ENCODE peak calls at places on chromosomes 13 and 19, in seven cellular contexts. One of them, this sample, is unnamed. For H3K27me3 and H3K9me3, the result is how much of the 10 kb centered on the place peaks cover.

GRCh38 chr13:33016414-33017409 is at the start of gene KL:
- DNase-seq in fibroblast of lung: peak
- DNase-seq in A673: peak
- DNase-seq in lower lobe of right lung: peak
- DNase-seq in Panc1: no peak
- DNase-seq in endothelial cell of umbilical vein: no peak
- DNase-seq in SK-N-SH: peak
- DNase-seq in this sample: peak

GRCh38 chr13:112699318-112699918 is 9.6 kb downstream of the ATP11A start:
- DNase-seq in endothelial cell of umbilical vein: no peak
- DNase-seq in fibroblast of lung: no peak
- DNase-seq in A673: no peak
- DNase-seq in lower lobe of right lung: no peak
- DNase-seq in Panc1: no peak
- DNase-seq in SK-N-SH: no peak
- DNase-seq in this sample: no peak

GRCh38 chr13:26025196-26025595 is 26.6 kb downstream of the SHISA2 start:
- DNase-seq in fibroblast of lung: no peak
- DNase-seq in endothelial cell of umbilical vein: no peak
- DNase-seq in lower lobe of right lung: no peak
- DNase-seq in Panc1: no peak
- DNase-seq in SK-N-SH: no peak
- DNase-seq in A673: no peak
- DNase-seq in this sample: no peak

GRCh38 chr19:16076958-16077611 is 790 bp downstream of the TPM4 start:
- DNase-seq in SK-N-SH: peak
- DNase-seq in Panc1: no peak
- DNase-seq in fibroblast of lung: no peak
- DNase-seq in endothelial cell of umbilical vein: peak
- DNase-seq in A673: peak
- DNase-seq in lower lobe of right lung: peak
- DNase-seq in this sample: peak

GRCh38 chr13:50910483-50910805 is 853 bp downstream of the RNASEH2B start:
- DNase-seq in A673: no peak
- DNase-seq in Panc1: no peak
- DNase-seq in SK-N-SH: peak
- DNase-seq in endothelial cell of umbilical vein: peak
- DNase-seq in lower lobe of right lung: no peak
- DNase-seq in fibroblast of lung: peak
- DNase-seq in this sample: peak

GRCh38 chr19:45413497-45413896 is 7.1 kb downstream of the POLR1G start:
- DNase-seq in Panc1: no peak
- DNase-seq in endothelial cell of umbilical vein: no peak
- DNase-seq in lower lobe of right lung: no peak
- DNase-seq in fibroblast of lung: no peak
- DNase-seq in SK-N-SH: no peak
- DNase-seq in A673: no peak
- DNase-seq in this sample: no peak

GRCh38 chr19:13839938-13840750 is 36.8 kb upstream of the NANOS3 start:
- DNase-seq in endothelial cell of umbilical vein: peak
- DNase-seq in lower lobe of right lung: peak
- DNase-seq in A673: no peak
- DNase-seq in SK-N-SH: no peak
- DNase-seq in Panc1: no peak
- DNase-seq in fibroblast of lung: peak
- DNase-seq in this sample: peak

GRCh38 chr19:29674374-29675119 is 9.3 kb downstream of the PLEKHF1 start:
- DNase-seq in Panc1: no peak
- DNase-seq in endothelial cell of umbilical vein: no peak
- DNase-seq in fibroblast of lung: no peak
- DNase-seq in A673: no peak
- DNase-seq in SK-N-SH: no peak
- DNase-seq in lower lobe of right lung: no peak
- DNase-seq in this sample: no peak

GRCh38 chr13:22422023-22422422 is 751.1 kb downstream of the FGF9 start:
- DNase-seq in Panc1: no peak
- DNase-seq in lower lobe of right lung: no peak
- DNase-seq in fibroblast of lung: no peak
- DNase-seq in endothelial cell of umbilical vein: no peak
- DNase-seq in A673: no peak
- DNase-seq in SK-N-SH: no peak
- DNase-seq in this sample: no peak

GRCh38 chr13:48253849-48254248 is 20.8 kb downstream of the ITM2B start:
- DNase-seq in Panc1: no peak
- DNase-seq in lower lobe of right lung: no peak
- DNase-seq in A673: no peak
- DNase-seq in fibroblast of lung: no peak
- DNase-seq in endothelial cell of umbilical vein: no peak
- DNase-seq in SK-N-SH: no peak
- DNase-seq in this sample: no peak

GRCh38 chr13:33640832-33641231 is 177.1 kb upstream of the RFC3 start:
- DNase-seq in Panc1: no peak
- DNase-seq in endothelial cell of umbilical vein: no peak
- DNase-seq in SK-N-SH: no peak
- DNase-seq in A673: no peak
- DNase-seq in lower lobe of right lung: no peak
- DNase-seq in fibroblast of lung: no peak
- DNase-seq in this sample: no peak

GRCh38 chr13:35518337-35518736 is 41.8 kb upstream of the MAB21L1 start:
- DNase-seq in lower lobe of right lung: no peak
- DNase-seq in A673: peak
- DNase-seq in SK-N-SH: no peak
- DNase-seq in endothelial cell of umbilical vein: no peak
- DNase-seq in fibroblast of lung: peak
- DNase-seq in Panc1: no peak
- DNase-seq in this sample: no peak

GRCh38 chr19:7734220-7735203 is 2.6 kb upstream of the CLEC4G start:
- DNase-seq in A673: no peak
- DNase-seq in SK-N-SH: no peak
- DNase-seq in fibroblast of lung: no peak
- DNase-seq in Panc1: no peak
- DNase-seq in lower lobe of right lung: no peak
- DNase-seq in endothelial cell of umbilical vein: no peak
- DNase-seq in this sample: no peak
- H3K27me3 ChIP-seq in A673: half or more
- H3K27me3 ChIP-seq in SK-N-SH: half or more
- H3K27me3 ChIP-seq in fibroblast of lung: under half
- H3K27me3 ChIP-seq in Panc1: under half
- H3K27me3 ChIP-seq in lower lobe of right lung: under half
- H3K27me3 ChIP-seq in endothelial cell of umbilical vein: under half
- H3K27me3 ChIP-seq in this sample: half or more

GRCh38 chr19:17513801-17514200 is 2.4 kb downstream of the PGLS start:
- DNase-seq in fibroblast of lung: peak
- DNase-seq in SK-N-SH: no peak
- DNase-seq in A673: no peak
- DNase-seq in lower lobe of right lung: no peak
- DNase-seq in endothelial cell of umbilical vein: no peak
- DNase-seq in Panc1: no peak
- DNase-seq in this sample: no peak

GRCh38 chr19:17515408-17516149 is 4.1 kb downstream of the PGLS start:
- DNase-seq in lower lobe of right lung: no peak
- DNase-seq in SK-N-SH: no peak
- DNase-seq in fibroblast of lung: no peak
- DNase-seq in endothelial cell of umbilical vein: no peak
- DNase-seq in Panc1: no peak
- DNase-seq in A673: no peak
- DNase-seq in this sample: no peak

GRCh38 chr19:17519967-17520366 is 8.5 kb downstream of the PGLS start:
- DNase-seq in Panc1: no peak
- DNase-seq in lower lobe of right lung: no peak
- DNase-seq in A673: no peak
- DNase-seq in endothelial cell of umbilical vein: no peak
- DNase-seq in fibroblast of lung: peak
- DNase-seq in SK-N-SH: no peak
- DNase-seq in this sample: no peak

GRCh38 chr19:17520865-17521264 is 9.4 kb downstream of the PGLS start:
- DNase-seq in fibroblast of lung: no peak
- DNase-seq in Panc1: no peak
- DNase-seq in SK-N-SH: no peak
- DNase-seq in lower lobe of right lung: no peak
- DNase-seq in A673: no peak
- DNase-seq in endothelial cell of umbilical vein: no peak
- DNase-seq in this sample: no peak

GRCh38 chr19:17517898-17518297 is 6.4 kb downstream of the PGLS start:
- DNase-seq in SK-N-SH: no peak
- DNase-seq in A673: no peak
- DNase-seq in endothelial cell of umbilical vein: no peak
- DNase-seq in fibroblast of lung: no peak
- DNase-seq in Panc1: no peak
- DNase-seq in lower lobe of right lung: no peak
- DNase-seq in this sample: no peak
- H3K4me3 ChIP-seq in SK-N-SH: peak
- H3K4me3 ChIP-seq in A673: no peak
- H3K4me3 ChIP-seq in endothelial cell of umbilical vein: no peak
- H3K4me3 ChIP-seq in fibroblast of lung: no peak
- H3K4me3 ChIP-seq in Panc1: no peak
- H3K4me3 ChIP-seq in lower lobe of right lung: no peak
- H3K4me3 ChIP-seq in this sample: no peak

GRCh38 chr19:24166055-24166454 is 79.1 kb downstream of the ZNF254 start:
- DNase-seq in Panc1: no peak
- DNase-seq in A673: no peak
- DNase-seq in endothelial cell of umbilical vein: no peak
- DNase-seq in fibroblast of lung: peak
- DNase-seq in lower lobe of right lung: no peak
- DNase-seq in SK-N-SH: no peak
- DNase-seq in this sample: no peak
- H3K9me3 ChIP-seq in Panc1: under half
- H3K9me3 ChIP-seq in A673: half or more
- H3K9me3 ChIP-seq in endothelial cell of umbilical vein: under half
- H3K9me3 ChIP-seq in fibroblast of lung: under half
- H3K9me3 ChIP-seq in lower lobe of right lung: half or more
- H3K9me3 ChIP-seq in SK-N-SH: under half
- H3K9me3 ChIP-seq in this sample: under half

GRCh38 chr13:60755380-60756163 is 358.6 kb downstream of the TDRD3 start:
- DNase-seq in SK-N-SH: no peak
- DNase-seq in Panc1: no peak
- DNase-seq in A673: no peak
- DNase-seq in lower lobe of right lung: no peak
- DNase-seq in fibroblast of lung: peak
- DNase-seq in endothelial cell of umbilical vein: peak
- DNase-seq in this sample: no peak
- H3K27me3 ChIP-seq in SK-N-SH: under half
- H3K27me3 ChIP-seq in Panc1: under half
- H3K27me3 ChIP-seq in A673: under half
- H3K27me3 ChIP-seq in lower lobe of right lung: under half
- H3K27me3 ChIP-seq in fibroblast of lung: under half
- H3K27me3 ChIP-seq in endothelial cell of umbilical vein: under half
- H3K27me3 ChIP-seq in this sample: under half

DNA sequence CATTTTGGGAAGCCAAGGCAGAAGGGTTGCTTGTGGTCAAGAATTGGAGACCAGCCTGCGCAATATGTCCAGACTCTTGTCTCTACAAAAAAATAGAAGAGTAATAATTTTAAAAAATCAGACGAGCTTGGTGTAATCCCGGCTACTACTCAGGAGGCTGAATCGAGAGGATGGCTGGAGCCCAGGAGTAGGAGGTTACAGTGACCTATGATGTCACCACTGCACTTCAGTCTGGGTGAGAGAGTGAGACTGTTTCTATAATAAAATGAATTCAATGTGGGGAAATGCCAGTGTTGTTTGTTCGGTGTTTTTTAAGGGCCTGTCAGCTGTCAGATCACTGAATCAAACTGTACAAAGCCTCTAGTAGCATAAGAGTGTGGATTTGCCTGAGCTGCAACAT is 1.2 kb upstream of the FBXL3 start:
- DNase-seq in lower lobe of right lung: no peak
- DNase-seq in fibroblast of lung: peak
- DNase-seq in Panc1: no peak
- DNase-seq in endothelial cell of umbilical vein: peak
- DNase-seq in A673: no peak
- DNase-seq in SK-N-SH: no peak
- DNase-seq in this sample: peak
- H3K4me3 ChIP-seq in lower lobe of right lung: no peak
- H3K4me3 ChIP-seq in fibroblast of lung: peak
- H3K4me3 ChIP-seq in Panc1: no peak
- H3K4me3 ChIP-seq in endothelial cell of umbilical vein: no peak
- H3K4me3 ChIP-seq in A673: no peak
- H3K4me3 ChIP-seq in SK-N-SH: no peak
- H3K4me3 ChIP-seq in this sample: peak

GRCh38 chr19:18251587-18252369 is 22.5 kb downstream of the IQCN start:
- DNase-seq in lower lobe of right lung: peak
- DNase-seq in fibroblast of lung: peak
- DNase-seq in endothelial cell of umbilical vein: peak
- DNase-seq in Panc1: peak
- DNase-seq in SK-N-SH: peak
- DNase-seq in A673: peak
- DNase-seq in this sample: peak
- H3K9me3 ChIP-seq in lower lobe of right lung: under half
- H3K9me3 ChIP-seq in fibroblast of lung: under half
- H3K9me3 ChIP-seq in endothelial cell of umbilical vein: under half
- H3K9me3 ChIP-seq in Panc1: under half
- H3K9me3 ChIP-seq in SK-N-SH: under half
- H3K9me3 ChIP-seq in A673: under half
- H3K9me3 ChIP-seq in this sample: under half

GRCh38 chr13:73997964-73998363 is 136.2 kb downstream of the KLF12 start:
- DNase-seq in A673: no peak
- DNase-seq in fibroblast of lung: no peak
- DNase-seq in Panc1: no peak
- DNase-seq in lower lobe of right lung: no peak
- DNase-seq in SK-N-SH: no peak
- DNase-seq in endothelial cell of umbilical vein: no peak
- DNase-seq in this sample: no peak

GRCh38 chr13:73995752-73996151 is 138.5 kb downstream of the KLF12 start:
- DNase-seq in SK-N-SH: no peak
- DNase-seq in fibroblast of lung: no peak
- DNase-seq in endothelial cell of umbilical vein: no peak
- DNase-seq in A673: no peak
- DNase-seq in lower lobe of right lung: no peak
- DNase-seq in Panc1: no peak
- DNase-seq in this sample: no peak

GRCh38 chr13:73996569-73996968 is 137.6 kb downstream of the KLF12 start:
- DNase-seq in lower lobe of right lung: no peak
- DNase-seq in Panc1: no peak
- DNase-seq in SK-N-SH: no peak
- DNase-seq in A673: no peak
- DNase-seq in endothelial cell of umbilical vein: no peak
- DNase-seq in fibroblast of lung: no peak
- DNase-seq in this sample: no peak

GRCh38 chr13:74000906-74001305 is 133.3 kb downstream of the KLF12 start:
- DNase-seq in fibroblast of lung: no peak
- DNase-seq in A673: peak
- DNase-seq in lower lobe of right lung: no peak
- DNase-seq in SK-N-SH: no peak
- DNase-seq in Panc1: no peak
- DNase-seq in endothelial cell of umbilical vein: no peak
- DNase-seq in this sample: no peak

DNA sequence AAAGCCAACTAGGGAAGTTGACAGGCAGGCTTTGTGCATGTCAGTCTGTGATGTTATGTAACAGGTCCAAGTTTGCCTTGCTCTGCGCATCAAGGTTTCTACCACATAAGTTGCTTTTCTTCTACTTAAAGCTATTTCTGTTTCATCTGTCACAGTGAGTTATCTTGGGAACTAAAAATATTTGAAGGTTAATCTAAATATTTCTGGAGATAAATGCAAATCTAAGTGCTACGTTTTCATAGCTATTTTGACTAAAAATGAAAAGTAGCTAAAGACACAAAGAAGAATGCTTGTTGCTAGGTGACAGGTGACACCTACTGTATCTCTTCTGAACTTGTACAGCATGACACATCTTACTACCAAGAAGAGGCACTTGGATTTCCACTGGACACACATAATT is 135.6 kb downstream of the KLF12 start:
- DNase-seq in A673: no peak
- DNase-seq in endothelial cell of umbilical vein: no peak
- DNase-seq in Panc1: no peak
- DNase-seq in fibroblast of lung: no peak
- DNase-seq in SK-N-SH: no peak
- DNase-seq in lower lobe of right lung: no peak
- DNase-seq in this sample: no peak
- H3K27me3 ChIP-seq in A673: under half
- H3K27me3 ChIP-seq in endothelial cell of umbilical vein: under half
- H3K27me3 ChIP-seq in Panc1: under half
- H3K27me3 ChIP-seq in fibroblast of lung: under half
- H3K27me3 ChIP-seq in SK-N-SH: under half
- H3K27me3 ChIP-seq in lower lobe of right lung: under half
- H3K27me3 ChIP-seq in this sample: under half